ENCODE peak calls at places on chromosome 17, in five cellular contexts. K is SK-N-SH, Y is HepG2, H is GM12878, E is K562. A is an unnamed sample.

GRCh38 chr17:81707725-81708646 is 4.1 kb upstream of the SLC25A10 start:
- DNase-seq in E (no peak), K (no peak), H (no peak), Y (no peak), A (no peak)

GRCh38 chr17:60832206-60832605 is 154.6 kb downstream of the BCAS3 start:
- DNase-seq in K (peak), Y (no peak), E (no peak), H (no peak), A (peak)

GRCh38 chr17:58452738-58453137 is 35.4 kb upstream of the RNF43 start:
- DNase-seq in H (no peak), K (no peak), E (no peak), Y (no peak), A (no peak)

GRCh38 chr17:81412490-81413093 is 17.3 kb downstream of the BAHCC1 start:
- DNase-seq in K (no peak), E (peak), Y (no peak), H (no peak), A (no peak)

GRCh38 chr17:36188891-36189306 is 7.7 kb downstream of the CCL3L1 start:
- DNase-seq in K (no peak), Y (no peak), E (no peak), H (peak), A (no peak)

GRCh38 chr17:6421700-6422604 is 13.0 kb downstream of the AIPL1 start:
- DNase-seq in K (peak), H (no peak), Y (peak), E (peak), A (peak)

GRCh38 chr17:2707721-2708584 is 3.6 kb downstream of the CLUH start:
- DNase-seq in E (peak), K (peak), H (no peak), Y (peak), A (peak)

GRCh38 chr17:56074366-56074765 is 78.9 kb upstream of the ANKFN1 start:
- DNase-seq in K (no peak), E (no peak), Y (no peak), H (no peak), A (no peak)

GRCh38 chr17:77366206-77366557 is 225.4 kb downstream of the SEC14L1 start:
- DNase-seq in H (no peak), K (no peak), Y (no peak), E (no peak), A (no peak)

GRCh38 chr17:79944251-79944812 is 91.3 kb downstream of the TBC1D16 start:
- DNase-seq in H (no peak), K (peak), Y (no peak), E (no peak), A (no peak)

GRCh38 chr17:64174686-64175456 is 44.9 kb upstream of the ERN1 start:
- DNase-seq in H (no peak), Y (no peak), E (no peak), K (no peak), A (no peak)

GRCh38 chr17:51142597-51142996 is 10.8 kb upstream of the NME1 start:
- DNase-seq in Y (no peak), H (no peak), E (no peak), K (no peak), A (no peak)

GRCh38 chr17:44786551-44787081 is 27.8 kb downstream of the ADAM11 start:
- DNase-seq in E (no peak), K (no peak), Y (no peak), H (no peak), A (no peak)

GRCh38 chr17:50837980-50838954 is 2.9 kb downstream of the WFIKKN2 start:
- DNase-seq in K (no peak), Y (no peak), E (no peak), H (no peak), A (no peak)

GRCh38 chr17:79515646-79516604 is 94.9 kb downstream of the RBFOX3 start:
- DNase-seq in H (no peak), Y (no peak), E (no peak), K (no peak), A (no peak)

GRCh38 chr17:65079489-65079900 is 23.0 kb upstream of the GNA13 start:
- DNase-seq in E (no peak), K (peak), Y (no peak), H (no peak), A (no peak)

GRCh38 chr17:78737332-78737731 is 44.7 kb downstream of the CYTH1 start:
- DNase-seq in E (no peak), K (peak), Y (no peak), H (no peak), A (no peak)

GRCh38 chr17:50608700-50609375 is 25.8 kb upstream of the ABCC3 start:
- DNase-seq in E (no peak), K (no peak), Y (no peak), H (no peak), A (no peak)

GRCh38 chr17:35709874-35710273 is 21.6 kb upstream of the RASL10B start:
- DNase-seq in K (no peak), H (no peak), Y (no peak), E (no peak), A (no peak)

GRCh38 chr17:64687376-64687775 is 25.3 kb upstream of the SMURF2 start:
- DNase-seq in E (no peak), K (no peak), Y (no peak), H (no peak), A (no peak)

GRCh38 chr17:31269597-31269996 is 27.4 kb downstream of the OMG start:
- DNase-seq in Y (peak), E (no peak), K (no peak), H (no peak), A (no peak)

GRCh38 chr17:74211141-74211928 is 2.0 kb upstream of the TTYH2 start:
- DNase-seq in Y (no peak), K (no peak), H (no peak), E (no peak), A (no peak)

GRCh38 chr17:37664214-37664613 is 21.0 kb upstream of the DDX52 start:
- DNase-seq in E (no peak), Y (no peak), K (no peak), H (no peak), A (no peak)

GRCh38 chr17:37659887-37660286 is 16.6 kb upstream of the DDX52 start:
- DNase-seq in E (no peak), K (no peak), H (no peak), Y (no peak), A (no peak)

GRCh38 chr17:37667039-37667438 is 23.8 kb upstream of the DDX52 start:
- DNase-seq in K (no peak), Y (no peak), E (no peak), H (no peak), A (no peak)

GRCh38 chr17:37661372-37662014 is 18.2 kb upstream of the DDX52 start:
- DNase-seq in H (no peak), Y (no peak), E (no peak), K (no peak), A (no peak)

DNA sequence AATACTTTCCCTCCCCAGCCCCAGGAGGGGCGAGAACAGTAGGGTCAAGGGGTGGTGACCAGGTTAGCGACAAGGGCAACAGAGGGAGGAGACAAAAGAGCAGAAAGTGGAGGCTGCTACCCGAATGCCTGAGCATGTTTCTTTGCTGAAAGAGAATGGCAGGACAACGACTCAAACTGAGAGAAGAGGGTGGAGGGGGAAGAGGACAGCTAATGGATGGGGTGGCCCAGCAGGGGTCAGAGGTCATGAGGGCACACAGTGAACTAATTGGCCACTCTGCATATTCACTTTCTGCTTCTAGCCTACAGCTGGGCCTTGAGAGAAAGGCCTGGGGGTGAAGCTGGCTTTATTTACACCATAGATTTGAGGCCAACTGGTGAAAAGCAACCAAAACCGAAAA is 19.1 kb upstream of the DDX52 start:
- DNase-seq in Y (no peak), E (no peak), H (no peak), K (no peak), A (no peak)
- TF ChIP-seq FOXM1 in Y (no peak), E (no peak), H (no peak), K (no peak), A (no peak)

GRCh38 chr17:40019140-40019991 is 4.1 kb downstream of the CSF3 start:
- DNase-seq in H (no peak), Y (no peak), E (no peak), K (peak), A (no peak)

GRCh38 chr17:40022497-40022896 is 7.3 kb downstream of the CSF3 start:
- DNase-seq in E (no peak), H (no peak), K (no peak), Y (no peak), A (no peak)

GRCh38 chr17:40022961-40023541 is 7.8 kb downstream of the CSF3 start:
- DNase-seq in K (no peak), Y (no peak), E (no peak), H (no peak), A (no peak)

GRCh38 chr17:40020146-40020545 is 4.9 kb downstream of the CSF3 start:
- DNase-seq in Y (no peak), K (peak), H (no peak), E (no peak), A (no peak)

GRCh38 chr17:40021471-40021961 is 6.3 kb downstream of the CSF3 start:
- DNase-seq in K (no peak), E (no peak), H (no peak), Y (no peak), A (no peak)
- TF ChIP-seq FOXM1 in K (no peak), E (no peak), H (no peak), Y (no peak), A (no peak)

DNA sequence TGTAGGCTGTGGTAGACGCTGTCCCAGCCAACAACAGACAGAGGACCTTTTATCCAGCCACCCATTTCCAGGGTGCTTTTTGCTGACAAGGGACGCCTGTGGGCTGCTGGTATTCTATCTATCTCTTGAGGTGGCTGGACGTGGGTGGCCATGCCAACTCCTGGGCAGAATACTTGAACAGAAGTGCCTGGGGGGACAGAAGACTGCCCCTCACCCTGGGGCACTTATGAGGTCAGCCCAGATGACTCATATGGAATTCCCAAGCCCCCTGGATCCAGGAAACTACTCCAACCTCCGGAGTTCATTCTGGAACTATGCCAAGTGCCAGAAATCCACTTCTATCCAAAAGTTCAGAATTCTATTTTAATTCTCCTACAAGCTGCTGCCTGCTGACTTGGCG is 61.3 kb downstream of the CDRT4 start:
- DNase-seq in Y (no peak), H (no peak), K (no peak), E (no peak), A (no peak)
- TF ChIP-seq FOXM1 in Y (no peak), H (no peak), K (no peak), E (no peak), A (no peak)

DNA sequence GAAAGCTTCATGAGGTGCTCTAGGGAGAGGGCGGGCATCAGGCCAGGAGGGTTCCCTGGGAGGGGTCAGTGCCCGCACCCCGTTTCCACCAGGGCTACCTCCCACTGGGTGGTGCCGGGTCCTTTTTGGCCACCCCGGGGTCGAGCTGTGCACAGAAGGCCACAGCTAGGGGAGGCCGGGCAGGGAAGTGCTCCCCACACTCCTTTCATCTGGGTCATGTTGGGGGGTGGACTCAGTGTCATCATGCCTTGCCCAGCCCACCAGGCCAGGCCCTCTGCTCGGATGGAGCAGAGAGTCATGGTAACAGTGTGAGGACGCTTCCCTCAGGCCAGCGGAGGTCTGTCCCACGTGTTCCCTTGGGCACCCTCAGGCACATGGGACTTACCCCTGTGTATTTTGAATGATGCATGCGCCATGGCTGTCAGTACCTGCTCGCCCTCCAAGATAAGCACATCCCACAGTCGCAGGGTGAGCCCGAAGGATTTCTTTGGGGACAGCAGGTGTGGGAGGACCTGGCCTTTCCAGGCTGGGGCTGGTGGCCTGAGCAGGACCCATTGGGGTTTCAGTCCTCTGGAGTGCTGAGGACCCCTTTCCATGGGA is 46.4 kb downstream of the TNFRSF13B start:
- DNase-seq in E (no peak), Y (no peak), K (peak), H (no peak), A (no peak)
- TF ChIP-seq FOXM1 in E (no peak), Y (no peak), K (no peak), H (no peak), A (no peak)

GRCh38 chr17:38509772-38510423 is 81.6 kb downstream of the ARHGAP23 start:
- DNase-seq in E (peak), K (no peak), Y (no peak), H (no peak), A (no peak)
- TF ChIP-seq FOXM1 in E (no peak), K (no peak), Y (no peak), H (no peak), A (no peak)

DNA sequence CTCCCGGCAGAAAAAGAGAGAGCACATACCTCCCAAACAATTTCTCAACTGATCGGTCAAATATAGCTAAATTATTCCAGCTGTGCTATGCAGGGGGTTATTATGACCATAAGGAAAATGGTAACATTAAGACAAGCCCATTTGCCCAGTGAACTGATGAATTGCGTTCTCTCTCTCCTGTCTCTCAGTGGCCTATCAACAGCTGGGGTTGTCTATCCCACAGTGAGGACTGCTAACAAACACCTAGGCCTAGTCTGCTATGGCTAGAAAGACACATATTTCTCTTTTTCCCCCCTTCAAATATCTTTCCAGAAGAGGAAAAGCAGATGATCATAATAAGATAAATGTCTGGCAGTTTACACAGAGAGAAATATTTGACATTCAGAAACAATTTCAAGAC is 263.8 kb upstream of the ELAC2 start:
- DNase-seq in K (no peak), Y (no peak), H (no peak), E (no peak), A (no peak)
- TF ChIP-seq FOXM1 in K (no peak), Y (no peak), H (no peak), E (no peak), A (no peak)

A was measured in HEK293T.